ENCODE peak calls at places on chromosome 2, in ten cellular contexts. T is cardiac fibroblast, R is dorsolateral prefrontal cortex, E is GM06990, V is cardiac muscle cell, P is H9, U is epithelial cell of proximal tubule, Q is nephron progenitor cell, S is foreskin fibroblast, I is A549. W is an unnamed sample.

GRCh38 chr2:71291398-71291797 is 40.2 kb upstream of the ZNF638 start:
- DNase-seq in I (no peak), T (no peak), U (no peak), S (no peak), E (no peak), P (no peak), R (peak; percentile 69), Q (no peak), V (no peak), W (no peak)

GRCh38 chr2:120783371-120783791 is 47.7 kb downstream of the GLI2 start:
- DNase-seq in Q (no peak), T (peak; percentile 40), U (no peak), P (no peak), V (no peak), R (no peak), I (no peak), S (no peak), E (no peak), W (no peak)

GRCh38 chr2:16142383-16143361 is 202.3 kb downstream of the MYCN start:
- DNase-seq in Q (no peak), S (no peak), E (no peak), T (no peak), V (no peak), R (no peak), U (no peak), P (no peak), I (no peak), W (no peak)

GRCh38 chr2:104769096-104769495 is 84.8 kb upstream of the POU3F3 start:
- DNase-seq in V (no peak), U (peak; percentile 86), S (peak; percentile 33), I (no peak), R (no peak), Q (no peak), T (peak; percentile 87), E (no peak), P (no peak), W (no peak)

GRCh38 chr2:221124542-221125235 is 447.4 kb downstream of the EPHA4 start:
- DNase-seq in R (no peak), U (no peak), T (no peak), E (no peak), V (no peak), I (no peak), P (peak; percentile 63), S (no peak), Q (peak; percentile 10), W (peak; percentile 28)

GRCh38 chr2:74357627-74358026 is 14.4 kb upstream of the SLC4A5 start:
- DNase-seq in T (peak; percentile 25), I (no peak), P (peak; percentile 62), Q (no peak), E (no peak), U (no peak), S (peak; percentile 22), V (no peak), R (no peak), W (no peak)

GRCh38 chr2:228853151-228853550 is 417.9 kb downstream of the PID1 start:
- DNase-seq in P (peak; percentile 37), E (no peak), S (no peak), R (no peak), V (no peak), I (no peak), U (no peak), Q (no peak), T (no peak), W (no peak)

GRCh38 chr2:150165479-150165878 is 322.0 kb downstream of the RND3 start:
- DNase-seq in P (no peak), V (no peak), E (no peak), T (no peak), S (no peak), Q (no peak), U (no peak), I (no peak), R (no peak), W (no peak)

GRCh38 chr2:32825291-32825712 is 121.5 kb upstream of the LTBP1 start:
- DNase-seq in T (peak; percentile 63), U (no peak), E (no peak), V (peak; percentile 60), I (no peak), Q (no peak), P (no peak), R (peak; percentile 37), S (peak; percentile 23), W (no peak)

GRCh38 chr2:29742641-29743040 is 178.7 kb downstream of the ALK start:
- DNase-seq in Q (no peak), U (no peak), S (no peak), V (no peak), E (no peak), I (no peak), P (no peak), R (no peak), T (no peak), W (no peak)

GRCh38 chr2:113754989-113755689 is 1.3 kb downstream of the SLC35F5 start:
- DNase-seq in S (no peak), U (no peak), P (no peak), T (peak; percentile 36), R (no peak), I (peak; percentile 12), E (no peak), V (peak; percentile 1), Q (no peak), W (no peak)

GRCh38 chr2:20439503-20439902 is 7.4 kb upstream of the RHOB start:
- DNase-seq in Q (no peak), U (no peak), P (no peak), I (peak; percentile 42), S (no peak), V (no peak), T (peak; percentile 43), R (no peak), E (no peak), W (no peak)

GRCh38 chr2:652881-653480 is 24.2 kb downstream of the TMEM18 start:
- DNase-seq in Q (no peak), U (no peak), T (no peak), R (no peak), P (peak; percentile 12), S (no peak), I (no peak), V (no peak), E (no peak), W (no peak)

GRCh38 chr2:186256540-186256939 is 229.5 kb upstream of the ZC3H15 start:
- DNase-seq in U (peak; percentile 4), I (peak; percentile 50), T (peak; percentile 67), S (peak; percentile 15), P (no peak), V (peak; percentile 45), Q (no peak), R (no peak), E (no peak), W (no peak)
- TF ChIP-seq CTCF in U (peak; percentile 66), I (peak; percentile 70), T (peak; percentile 51), S (peak; percentile 51), P (peak; percentile 68), V (peak; percentile 54), Q (peak; percentile 40), R (peak; percentile 63), E (peak; percentile 46), W (peak; percentile 23)

GRCh38 chr2:27085670-27086089 is 892 bp upstream of the KHK start:
- DNase-seq in P (peak; percentile 71), U (no peak), Q (peak; percentile 54), I (peak; percentile 85), E (peak; percentile 52), V (peak; percentile 72), R (peak; percentile 83), S (peak; percentile 80), T (peak; percentile 75), W (peak; percentile 65)
- TF ChIP-seq CTCF in P (peak; percentile 29), U (peak; percentile 50), Q (no peak), I (peak; percentile 69), E (peak; percentile 38), V (peak; percentile 40), R (peak; percentile 61), S (peak; percentile 54), T (peak; percentile 47), W (no peak)

DNA sequence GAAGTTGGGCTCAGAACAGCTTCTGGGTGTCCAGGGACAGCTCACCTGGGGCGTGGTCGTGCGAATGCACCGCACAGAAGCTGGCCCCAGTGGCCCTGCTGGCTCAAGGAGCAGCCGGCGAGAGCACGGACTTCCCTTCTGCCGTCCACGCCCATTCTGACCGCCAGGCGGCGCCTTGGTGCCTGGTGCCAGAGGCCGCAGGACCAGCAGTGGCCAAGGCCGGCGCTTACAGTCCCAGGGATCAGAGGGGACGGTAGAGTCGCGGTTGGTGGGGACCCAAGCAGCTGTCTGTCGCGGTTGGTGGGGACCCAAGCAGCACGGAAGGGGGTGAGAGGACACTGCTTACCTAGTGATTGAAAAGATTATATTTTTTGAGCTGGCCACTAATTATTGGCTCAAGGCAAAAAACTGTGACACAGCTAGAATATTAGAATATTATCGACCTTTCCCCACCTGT is 25.7 kb downstream of the NPPC start:
- DNase-seq in R (peak; percentile 33), S (peak; percentile 45), P (peak; percentile 95), V (peak; percentile 84), I (peak; percentile 86), Q (peak; percentile 96), E (peak; percentile 71), T (peak; percentile 75), U (no peak), W (peak; percentile 98)
- TF ChIP-seq CTCF in R (peak; percentile 65), S (peak; percentile 86), P (peak; percentile 93), V (peak; percentile 98), I (peak; percentile 86), Q (peak; percentile 84), E (peak; percentile 98), T (peak; percentile 99), U (peak; percentile 89), W (peak; percentile 97)

GRCh38 chr2:24881158-24881557 is 38.9 kb downstream of the ADCY3 start:
- DNase-seq in V (no peak), I (no peak), S (no peak), T (no peak), E (no peak), Q (no peak), U (no peak), R (peak; percentile 50), P (no peak), W (no peak)

GRCh38 chr2:24883946-24884345 is 36.1 kb downstream of the ADCY3 start:
- DNase-seq in Q (no peak), P (no peak), I (no peak), U (no peak), R (no peak), V (no peak), E (no peak), S (no peak), T (peak; percentile 55), W (no peak)

GRCh38 chr2:24878341-24878740 is 41.7 kb downstream of the ADCY3 start:
- DNase-seq in P (no peak), V (no peak), R (no peak), T (peak; percentile 52), E (no peak), Q (no peak), S (peak; percentile 78), U (no peak), I (no peak), W (no peak)

GRCh38 chr2:24885221-24886113 is 34.6 kb downstream of the ADCY3 start:
- DNase-seq in V (no peak), I (no peak), P (no peak), S (no peak), T (no peak), R (no peak), Q (no peak), E (no peak), U (no peak), W (peak; percentile 65)

DNA sequence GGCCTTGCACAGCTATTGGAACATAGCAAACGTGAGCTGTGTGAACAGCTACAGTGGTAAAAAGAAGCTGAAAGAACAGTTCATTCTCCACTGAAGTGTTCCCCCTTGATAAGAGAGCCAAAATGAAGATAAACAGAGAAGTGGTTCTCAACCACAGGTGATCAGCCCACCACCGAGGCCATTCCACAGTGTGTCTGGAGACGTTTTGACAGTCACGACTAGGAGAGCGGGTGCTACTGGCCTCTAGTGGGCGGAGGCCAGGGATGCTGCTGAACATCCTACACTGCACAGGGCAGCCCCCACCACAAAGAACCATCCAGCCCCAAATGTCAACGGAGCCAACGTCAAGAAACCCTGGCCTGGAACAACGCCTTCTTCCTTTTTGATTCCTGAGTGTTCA is 38.4 kb downstream of the ADCY3 start:
- DNase-seq in Q (no peak), U (no peak), T (no peak), S (no peak), P (no peak), V (no peak), I (no peak), E (no peak), R (no peak), W (no peak)
- TF ChIP-seq CTCF in Q (no peak), U (peak; percentile 31), T (no peak), S (peak; percentile 11), P (peak; percentile 57), V (no peak), I (no peak), E (peak; percentile 16), R (peak; percentile 43), W (no peak)